ENCODE peak calls at places on chromosomes 12 and 14, in five cellular contexts. D is H1, R is IMR-90, A is H9, I is mesenchymal stem cell. S is an unnamed sample.

GRCh38 chr14:70086685-70087379 is 101.9 kb downstream of the SLC8A3 start:
- DNase-seq in D (no peak), R (peak; percentile 54), A (peak; percentile 38), I (peak; percentile 13), S (no peak)

GRCh38 chr12:80107221-80107620 is 7.9 kb downstream of the OTOGL start:
- DNase-seq in D (no peak), R (peak; percentile 26), A (no peak), I (no peak), S (no peak)

GRCh38 chr12:111715242-111715641 is 29.4 kb downstream of the ACAD10 start:
- DNase-seq in D (no peak), R (peak; percentile 2), A (no peak), I (peak; percentile 22), S (no peak)

GRCh38 chr12:124774462-124775167 is 89.0 kb downstream of the SCARB1 start:
- DNase-seq in D (no peak), R (peak; percentile 85), A (no peak), I (peak; percentile 48), S (no peak)

GRCh38 chr12:54394281-54394719 is 9.8 kb upstream of the ZNF385A start:
- DNase-seq in D (no peak), R (peak; percentile 56), A (peak; percentile 78), I (peak; percentile 59), S (no peak)

GRCh38 chr14:57609313-57609712 is 115.7 kb upstream of the CCDC198 start:
- DNase-seq in D (no peak), R (no peak), A (no peak), I (no peak), S (no peak)

GRCh38 chr12:55955800-55956508 is 9.9 kb downstream of the PMEL start:
- DNase-seq in D (no peak), R (peak; percentile 76), A (peak; percentile 58), I (peak; percentile 56), S (no peak)

GRCh38 chr12:128783129-128783574 is 40.6 kb downstream of the SLC15A4 start:
- DNase-seq in D (no peak), R (peak; percentile 41), A (no peak), I (peak; percentile 13), S (no peak)

GRCh38 chr12:97283297-97283696 is 179.3 kb upstream of the RMST start:
- DNase-seq in D (no peak), R (no peak), A (peak; percentile 52), I (no peak), S (no peak)

GRCh38 chr12:41234672-41235071 is 46.6 kb downstream of the PDZRN4 start:
- DNase-seq in D (no peak), R (no peak), A (no peak), I (no peak), S (no peak)

GRCh38 chr12:110661337-110661972 is 27.5 kb downstream of the HVCN1 start:
- DNase-seq in D (no peak), R (no peak), A (no peak), I (no peak), S (no peak)

GRCh38 chr12:59066445-59066844 is 146.1 kb upstream of the LRIG3 start:
- DNase-seq in D (no peak), R (no peak), A (no peak), I (no peak), S (no peak)

GRCh38 chr12:71840226-71840847 is 778 bp downstream of the TBC1D15 start:
- DNase-seq in D (no peak), R (peak; percentile 88), A (no peak), I (peak; percentile 95), S (no peak)

GRCh38 chr14:84351646-84352045 is 1178.3 kb upstream of the FLRT2 start:
- DNase-seq in D (no peak), R (peak; percentile 22), A (no peak), I (peak; percentile 15), S (no peak)

GRCh38 chr12:67270622-67271021 is 1.5 kb downstream of the CAND1 start:
- DNase-seq in D (no peak), R (no peak), A (no peak), I (no peak), S (no peak)

GRCh38 chr12:67271976-67272375 is 2.8 kb downstream of the CAND1 start:
- DNase-seq in D (no peak), R (peak; percentile 51), A (no peak), I (no peak), S (no peak)

GRCh38 chr12:67268335-67268895 is 743 bp upstream of the CAND1 start:
- DNase-seq in D (peak; percentile 84), R (peak; percentile 99), A (peak; percentile 97), I (peak; percentile 100), S (peak; percentile 95)

GRCh38 chr12:67268896-67269631 is at the start of gene CAND1:
- DNase-seq in D (peak; percentile 78), R (peak; percentile 99), A (peak; percentile 97), I (peak; percentile 100), S (peak; percentile 99)

DNA sequence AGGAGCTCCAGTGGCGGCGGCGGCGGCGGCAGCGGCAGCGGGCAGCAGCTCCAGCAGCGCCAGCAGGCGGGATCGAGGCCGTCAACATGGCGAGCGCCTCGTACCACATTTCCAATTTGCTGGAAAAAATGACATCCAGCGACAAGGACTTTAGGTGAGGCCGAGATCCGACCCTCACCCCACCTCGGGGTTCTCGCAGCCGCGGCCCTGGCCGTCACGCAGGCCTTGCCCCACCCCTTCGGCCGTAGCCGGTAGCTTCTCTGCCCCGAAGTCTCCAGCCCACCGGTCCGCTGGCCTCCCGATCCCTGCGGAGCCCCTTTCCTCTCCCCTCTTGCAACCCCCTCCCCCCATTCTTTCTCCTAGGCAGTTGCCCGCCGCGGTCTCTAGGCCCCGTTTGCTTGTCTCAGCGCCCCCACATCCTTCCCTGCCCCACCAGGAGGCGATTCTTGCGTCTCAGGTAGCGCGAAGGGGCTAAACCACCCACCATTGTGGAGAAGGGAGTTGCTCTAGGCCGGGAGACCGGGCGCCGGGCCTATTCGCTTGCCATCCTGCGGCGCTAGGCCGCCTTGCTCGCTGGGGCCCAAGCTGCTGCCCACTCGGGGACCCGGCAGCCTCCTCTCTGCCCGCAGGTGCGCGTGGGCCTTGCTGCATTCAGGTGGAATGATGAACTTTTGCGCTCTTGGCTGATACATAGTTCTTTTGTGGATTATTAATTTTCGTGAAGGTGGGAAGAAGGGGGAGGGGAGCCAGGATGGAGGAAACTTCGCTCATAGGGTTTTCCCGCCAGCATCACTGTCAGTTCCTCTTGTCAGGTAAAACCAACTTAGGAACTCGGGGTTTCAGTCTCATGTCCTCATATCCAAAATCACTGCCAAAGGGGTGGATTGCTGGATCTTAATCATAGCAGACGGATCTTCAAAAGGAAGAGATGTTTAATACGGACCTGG is 747 bp downstream of the CAND1 start:
- DNase-seq in D (no peak), R (no peak), A (peak; percentile 69), I (no peak), S (no peak)
- H4K91ac ChIP-seq in D (no peak overlapping the region), R (peak overlapping the region; percentile 60), A (no peak overlapping the region), I (peak overlapping the region; percentile 99), S (peak overlapping the region; percentile 88)

GRCh38 chr12:114226241-114226928 is 179.6 kb downstream of the TBX5 start:
- DNase-seq in D (no peak), R (no peak), A (peak; percentile 63), I (no peak), S (no peak)
- H3K79me1 ChIP-seq in D (no peaks in the 10 kb centered on the region), R (no peaks in the 10 kb centered on the region), A (no peaks in the 10 kb centered on the region), I (no peaks in the 10 kb centered on the region), S (no peaks in the 10 kb centered on the region)

GRCh38 chr12:120231316-120232011 is 30.6 kb upstream of the RPLP0 start:
- DNase-seq in D (peak; percentile 84), R (peak; percentile 97), A (peak; percentile 96), I (peak; percentile 97), S (no peak)
- H2BK15ac ChIP-seq in D (peak overlapping the region; percentile 82), R (peak overlapping the region; percentile 84), A (no peak overlapping the region), I (peak overlapping the region; percentile 30), S (peak overlapping the region; percentile 4)

DNA sequence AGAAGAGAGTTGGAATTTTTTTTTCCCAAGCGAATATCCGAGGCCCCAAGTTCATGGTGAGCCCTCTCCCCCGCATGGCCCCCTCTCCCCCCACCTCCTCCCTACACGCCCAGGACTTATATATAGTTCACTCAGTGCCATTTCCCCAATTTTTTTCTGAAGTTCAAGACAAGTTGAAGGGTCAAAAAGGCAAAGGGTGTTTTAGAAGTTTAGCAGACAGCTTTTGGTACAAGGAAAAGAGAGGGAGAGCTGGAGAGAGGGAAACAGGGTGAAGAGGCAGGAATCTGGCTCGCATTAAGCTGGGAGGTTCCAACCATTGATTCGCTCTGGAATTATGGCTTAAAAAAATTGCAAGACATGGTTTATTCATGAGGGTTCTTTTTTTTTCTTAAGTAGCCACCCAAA is 329.7 kb upstream of the TBX3 start:
- DNase-seq in D (no peak), R (no peak), A (no peak), I (no peak), S (no peak)
- H4K91ac ChIP-seq in D (no peak overlapping the region), R (no peak overlapping the region), A (no peak overlapping the region), I (no peak overlapping the region), S (no peak overlapping the region)

DNA sequence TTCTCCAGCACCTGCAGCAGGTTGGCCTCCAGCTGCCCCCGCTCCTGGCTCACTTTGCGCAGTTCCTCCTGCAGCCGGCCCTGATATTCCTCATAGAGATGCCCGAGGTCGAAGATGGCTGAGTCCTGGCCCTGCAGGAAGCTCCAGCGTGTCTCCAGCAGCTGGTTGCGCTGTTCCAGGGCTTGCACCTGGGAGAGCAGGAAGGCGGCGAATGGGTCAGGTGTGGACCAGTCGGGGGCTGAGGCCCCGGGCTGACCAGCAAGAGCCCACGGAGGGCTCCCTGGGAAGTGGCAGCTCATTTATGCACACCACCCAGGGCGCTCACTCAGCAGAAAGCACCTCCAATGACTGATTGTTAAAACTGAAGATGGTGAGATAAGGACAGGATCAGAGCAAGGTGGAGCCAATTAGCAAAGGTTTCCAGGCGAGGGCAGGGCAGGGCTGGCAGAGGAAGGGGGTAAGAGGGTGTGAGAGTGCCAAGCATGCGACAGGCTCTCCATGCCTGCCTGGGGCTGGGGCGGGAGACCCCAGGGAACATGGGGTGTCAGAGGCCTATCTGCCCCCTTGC is 6.3 kb downstream of the KRT80 start:
- DNase-seq in D (no peak), R (no peak), A (no peak), I (no peak), S (no peak)
- H3K79me1 ChIP-seq in D (no peaks in the 10 kb centered on the region), R (no peaks in the 10 kb centered on the region), A (no peaks in the 10 kb centered on the region), I (peaks cover 4% of the 10 kb centered on the region), S (no peaks in the 10 kb centered on the region)